ENCODE peak calls at places on chromosome 2, in nine cellular contexts. Q, Z, L, M, C, U, X, N and H are unnamed samples.

GRCh38 chr2:159882069-159882468 is 84.1 kb upstream of the CD302 start:
- DNase-seq in Z (no peak), L (no peak), C (peak; percentile 5), Q (no peak), M (no peak), U (no peak), X (no peak), N (no peak), H (no peak)

GRCh38 chr2:185188656-185189055 is 549.9 kb upstream of the FSIP2 start:
- DNase-seq in M (no peak), C (no peak), Z (no peak), N (no peak), Q (no peak), X (no peak), U (no peak), L (no peak), H (peak; percentile 3)

GRCh38 chr2:15660491-15661294 is 69.0 kb downstream of the DDX1 start:
- DNase-seq in Q (no peak), N (no peak), L (no peak), C (no peak), U (no peak), Z (no peak), M (peak; percentile 9), X (no peak), H (no peak)

GRCh38 chr2:175966839-175967238 is 35.2 kb downstream of the LNPK start:
- DNase-seq in Z (no peak), X (no peak), M (no peak), C (no peak), N (no peak), U (no peak), Q (no peak), L (no peak), H (no peak)

GRCh38 chr2:9722451-9722850 is 91.7 kb upstream of the YWHAQ start:
- DNase-seq in N (no peak), X (no peak), M (no peak), U (no peak), C (no peak), Q (no peak), Z (no peak), L (no peak), H (no peak)

GRCh38 chr2:203532957-203533695 is 2.0 kb downstream of the RAPH1 start:
- DNase-seq in M (peak; percentile 61), U (no peak), Z (no peak), L (no peak), N (peak; percentile 13), X (peak; percentile 21), Q (no peak), C (no peak), H (peak; percentile 51)

GRCh38 chr2:128774320-128775063 is 455.8 kb upstream of the HS6ST1 start:
- DNase-seq in U (no peak), M (no peak), Q (no peak), C (no peak), X (no peak), Z (no peak), L (no peak), N (no peak), H (no peak)

GRCh38 chr2:68767031-68767961 is 32.7 kb downstream of the ARHGAP25 start:
- DNase-seq in U (no peak), C (no peak), X (no peak), Q (no peak), M (no peak), Z (peak; percentile 49), N (peak; percentile 57), L (no peak), H (no peak)

GRCh38 chr2:204470178-204470620 is 75.1 kb upstream of the PARD3B start:
- DNase-seq in N (no peak), L (no peak), X (no peak), Z (no peak), C (no peak), U (no peak), M (no peak), Q (no peak), H (no peak)